ENCODE peak calls at places on chromosomes 7 and 10, in four cellular contexts. M is HepG2, V is K562, U is GM12878. G is an unnamed sample.

GRCh38 chr10:95377950-95378349 is 87.1 kb upstream of the PDLIM1 start:
- DNase-seq in M (no peak), V (no peak), U (no peak), G (no peak)

GRCh38 chr7:73688288-73688687 is 4.9 kb downstream of the BUD23 start:
- DNase-seq in M (no peak), V (no peak), U (no peak), G (no peak)

GRCh38 chr10:95675403-95676116 is 18.2 kb downstream of the TCTN3 start:
- DNase-seq in M (no peak), V (no peak), U (no peak), G (no peak)

GRCh38 chr10:88232978-88233537 is 350.1 kb downstream of the RNLS start:
- DNase-seq in M (no peak), V (no peak), U (no peak), G (no peak)

GRCh38 chr10:44498222-44498621 is 113.3 kb upstream of the CXCL12 start:
- DNase-seq in M (no peak), V (no peak), U (no peak), G (no peak)

GRCh38 chr7:33816106-33816505 is 89.2 kb upstream of the BMPER start:
- DNase-seq in M (no peak), V (no peak), U (no peak), G (no peak)

GRCh38 chr7:119175916-119176627 is 951.6 kb downstream of the ANKRD7 start:
- DNase-seq in M (peak), V (peak), U (peak), G (peak)

GRCh38 chr10:48905311-48905710 is 34.3 kb downstream of the LRRC18 start:
- DNase-seq in M (no peak), V (no peak), U (no peak), G (no peak)

GRCh38 chr10:80204801-80205477 is 398 bp downstream of the ANXA11 start:
- DNase-seq in M (no peak), V (peak), U (no peak), G (no peak)

GRCh38 chr10:5665380-5666323 is 743 bp downstream of the ASB13 start:
- DNase-seq in M (peak), V (peak), U (no peak), G (peak)

GRCh38 chr10:69958232-69958902 is 94.3 kb upstream of the MACROH2A2 start:
- DNase-seq in M (peak), V (peak), U (no peak), G (peak)

GRCh38 chr10:21919117-21919516 is 84.4 kb downstream of the DNAJC1 start:
- DNase-seq in M (no peak), V (no peak), U (no peak), G (no peak)

GRCh38 chr10:125627646-125628045 is 55.3 kb downstream of the TEX36 start:
- DNase-seq in M (no peak), V (no peak), U (no peak), G (no peak)
- TF ChIP-seq ESRRA in M (no peak), V (no peak), U (no peak), G (no peak)

GRCh38 chr7:150631866-150632864 is at the start of gene GIMAP6:
- DNase-seq in M (no peak), V (no peak), U (peak), G (no peak)
- TF ChIP-seq NR2C2 in M (no peak), V (no peak), U (no peak), G (no peak)

GRCh38 chr7:1761097-1761496 is 91.0 kb downstream of the ELFN1 start:
- DNase-seq in M (no peak), V (no peak), U (no peak), G (no peak)
- TF ChIP-seq CBFB in M (no peak), V (no peak), U (no peak), G (no peak)

DNA sequence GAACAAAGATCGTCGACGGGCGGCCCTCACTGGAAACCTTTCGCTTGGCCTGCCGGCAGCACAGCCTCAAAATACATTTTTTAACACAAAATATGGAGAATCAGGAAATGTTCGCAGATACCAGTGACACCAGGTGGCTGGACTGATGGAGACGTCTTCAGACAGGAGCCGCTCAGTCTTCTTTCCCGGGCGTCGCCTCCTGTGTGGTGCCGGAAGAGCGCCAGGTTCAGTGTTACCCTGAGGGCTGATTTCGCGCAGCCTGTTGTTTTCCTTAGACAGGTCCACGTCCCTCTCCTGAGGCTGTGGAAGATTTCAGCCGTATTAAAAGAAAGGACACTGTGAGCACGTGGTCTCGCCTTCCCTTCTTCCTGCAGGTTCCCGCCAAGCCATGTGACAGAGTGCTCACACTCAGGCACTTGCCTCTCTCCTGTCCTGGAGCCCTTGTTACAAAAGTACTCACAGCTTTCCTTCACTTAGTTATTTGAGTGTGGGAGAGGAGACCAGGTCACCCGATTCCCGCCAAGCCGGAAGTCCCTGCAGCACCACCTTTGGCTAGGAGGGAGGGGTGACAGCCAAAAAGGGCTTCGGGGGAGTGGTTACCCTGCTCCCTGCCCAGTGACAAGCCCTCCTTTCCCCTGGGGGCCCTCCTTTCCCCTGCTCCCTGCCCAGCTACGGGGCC is 21.7 kb upstream of the PWWP2B start:
- DNase-seq in M (no peak), V (no peak), U (no peak), G (no peak)
- TF ChIP-seq ESRRA in M (no peak), V (no peak), U (no peak), G (no peak)